ENCODE peak calls at places on chromosomes 3 and 15, in four cellular contexts. E is HepG2, H is K562, M is H1. O is an unnamed sample. For H3K79me2, the result is how much of the 10 kb centered on the place peaks cover.

GRCh38 chr3:196108075-196108743 is 26.3 kb upstream of the TFRC start:
- DNase-seq in E (no peak), H (peak), M (peak), O (no peak)

GRCh38 chr15:53910236-53910849 is 67.9 kb upstream of the UNC13C start:
- DNase-seq in E (peak), H (no peak), M (no peak), O (no peak)

GRCh38 chr15:65948352-65948751 is 79.1 kb downstream of the RAB11A start:
- DNase-seq in E (peak), H (no peak), M (no peak), O (no peak)

GRCh38 chr15:79023546-79023890 is 67.1 kb downstream of the RASGRF1 start:
- DNase-seq in E (no peak), H (no peak), M (no peak), O (no peak)

GRCh38 chr3:126290325-126290724 is 66.9 kb downstream of the KLF15 start:
- DNase-seq in E (no peak), H (no peak), M (no peak), O (no peak)

GRCh38 chr15:52503788-52504496 is 24.7 kb downstream of the MYO5A start:
- DNase-seq in E (no peak), H (no peak), M (no peak), O (no peak)

GRCh38 chr15:64919721-64920120 is 8.0 kb downstream of the ANKDD1A start:
- DNase-seq in E (no peak), H (no peak), M (no peak), O (no peak)

GRCh38 chr15:84797212-84797611 is 19.9 kb upstream of the ALPK3 start:
- DNase-seq in E (no peak), H (no peak), M (no peak), O (no peak)

GRCh38 chr15:80850941-80851451 is 71.8 kb downstream of the CEMIP start:
- DNase-seq in E (peak), H (no peak), M (no peak), O (no peak)

GRCh38 chr15:44715142-44715796 is 4.0 kb downstream of the B2M start:
- DNase-seq in E (no peak), H (no peak), M (no peak), O (no peak)

GRCh38 chr15:44712108-44713005 is 1.0 kb downstream of the B2M start:
- DNase-seq in E (peak), H (peak), M (no peak), O (peak)

GRCh38 chr15:44711089-44711355 is at the start of gene PATL2:
- DNase-seq in E (no peak), H (no peak), M (no peak), O (no peak)

GRCh38 chr15:44711356-44712107 is at the start of gene B2M:
- DNase-seq in E (peak), H (peak), M (peak), O (peak)

GRCh38 chr15:44713006-44713966 is 2.0 kb downstream of the B2M start:
- DNase-seq in E (peak), H (peak), M (no peak), O (peak)
- TF ChIP-seq JUN in E (no peak), H (no peak), M (no peak), O (no peak)

GRCh38 chr3:18790384-18790783 is 357.9 kb upstream of the KCNH8 start:
- DNase-seq in E (no peak), H (no peak), M (no peak), O (no peak)

GRCh38 chr3:18795078-18795477 is 353.2 kb upstream of the KCNH8 start:
- DNase-seq in E (no peak), H (no peak), M (no peak), O (no peak)

GRCh38 chr3:18791752-18792151 is 356.6 kb upstream of the KCNH8 start:
- DNase-seq in E (no peak), H (no peak), M (no peak), O (no peak)

GRCh38 chr3:18786924-18787323 is 361.4 kb upstream of the KCNH8 start:
- DNase-seq in E (no peak), H (no peak), M (no peak), O (no peak)

GRCh38 chr3:18789734-18790133 is 358.6 kb upstream of the KCNH8 start:
- DNase-seq in E (no peak), H (no peak), M (no peak), O (no peak)
- H3K4me3 ChIP-seq in E (no peak), H (no peak), M (no peak), O (no peak)

DNA sequence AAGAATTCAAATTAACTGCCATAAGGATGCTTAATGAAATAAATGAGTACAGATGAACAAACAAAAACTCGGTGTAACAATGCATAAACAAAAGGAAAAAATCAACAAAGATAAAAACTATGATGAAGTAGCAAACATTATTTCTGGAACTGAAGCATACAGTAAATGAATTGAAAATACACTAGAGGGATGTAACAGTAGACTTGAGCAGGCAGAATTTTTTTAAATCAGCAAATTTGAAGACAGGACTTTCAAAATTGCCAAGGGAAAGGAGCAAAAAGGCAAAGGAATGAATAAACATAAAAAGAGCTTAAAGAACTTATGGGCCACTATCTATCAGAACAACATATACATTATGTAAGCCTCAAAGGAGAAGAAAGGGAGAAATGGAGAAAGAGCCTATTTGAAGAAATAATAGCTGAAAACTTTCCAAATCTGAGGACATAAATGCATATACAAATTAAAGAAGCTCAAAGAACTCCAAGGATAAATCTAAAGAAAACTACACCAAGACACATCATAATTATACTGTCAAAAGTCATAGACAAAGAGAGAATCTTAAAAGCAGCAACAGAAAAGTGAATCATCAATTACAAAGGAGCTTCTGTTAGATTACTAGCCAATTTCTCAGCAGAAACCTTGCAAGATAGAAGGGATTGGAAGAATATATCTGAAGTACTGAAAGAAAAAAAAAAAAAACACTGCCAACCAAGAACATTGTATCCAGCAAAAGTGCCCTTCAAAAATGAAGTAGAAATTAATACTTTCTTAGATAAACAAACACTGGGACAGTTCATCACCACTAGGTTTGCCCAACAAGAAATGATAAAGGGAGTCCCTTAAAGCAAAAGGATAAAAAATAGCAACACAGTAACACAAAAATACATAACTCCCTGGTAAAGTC is 15.5 kb downstream of the TOP2B start:
- DNase-seq in E (no peak), H (no peak), M (no peak), O (no peak)
- H3K79me2 ChIP-seq in E (half or more), H (half or more), M (half or more), O (half or more)

GRCh38 chr3:36393563-36393962 is 13.3 kb downstream of the STAC start:
- DNase-seq in E (no peak), H (no peak), M (no peak), O (no peak)
- TF ChIP-seq JUN in E (no peak), H (no peak), M (no peak), O (no peak)

GRCh38 chr3:16180737-16181134 is 6.3 kb downstream of the GALNT15 start:
- DNase-seq in E (no peak), H (no peak), M (no peak), O (no peak)
- H3K4me3 ChIP-seq in E (no peak), H (no peak), M (no peak), O (no peak)

GRCh38 chr3:11576453-11576852 is 67.3 kb downstream of the VGLL4 start:
- DNase-seq in E (no peak), H (no peak), M (no peak), O (no peak)
- H3K79me2 ChIP-seq in E (half or more), H (under half), M (half or more), O (half or more)